ENCODE peak calls at places on chromosomes 2 and 18, in seven cellular contexts. N is HCT116, A is Peyer's patch, M is adrenal gland, U is H1, T is IMR-90, L is tibial nerve. W is an unnamed sample.

GRCh38 chr2:4678937-4679336 is 975.6 kb downstream of the DCDC2C start:
- DNase-seq in N (no peak), A (no peak), M (no peak), U (no peak), T (no peak), L (no peak), W (no peak)

GRCh38 chr2:231617059-231617926 is 24.6 kb downstream of the TEX44 start:
- DNase-seq in N (no peak), A (no peak), M (no peak), U (no peak), T (peak; percentile 31), L (no peak), W (no peak)

GRCh38 chr2:171610824-171611223 is 76.4 kb upstream of the DYNC1I2 start:
- DNase-seq in N (no peak), A (no peak), M (no peak), U (no peak), T (no peak), L (no peak), W (no peak)

GRCh38 chr18:41532344-41533086 is 422.5 kb upstream of the PIK3C3 start:
- DNase-seq in N (no peak), A (no peak), M (no peak), U (no peak), T (peak; percentile 1), L (no peak), W (no peak)

GRCh38 chr2:221005338-221005737 is 566.8 kb downstream of the EPHA4 start:
- DNase-seq in N (no peak), A (no peak), M (no peak), U (no peak), T (no peak), L (no peak), W (no peak)

GRCh38 chr2:193520709-193521458 is 1326.2 kb upstream of the TMEFF2 start:
- DNase-seq in N (no peak), A (no peak), M (no peak), U (no peak), T (no peak), L (no peak), W (no peak)

GRCh38 chr2:160630801-160631590 is 137.4 kb upstream of the RBMS1 start:
- DNase-seq in N (no peak), A (no peak), M (no peak), U (no peak), T (peak; percentile 9), L (no peak), W (no peak)

GRCh38 chr2:203722411-203722810 is 16.0 kb downstream of the CD28 start:
- DNase-seq in N (no peak), A (no peak), M (no peak), U (no peak), T (peak; percentile 47), L (no peak), W (no peak)

GRCh38 chr2:119366649-119367471 is at the start of the genes C2orf76 and DBI:
- DNase-seq in N (peak; percentile 89), A (peak; percentile 97), M (peak; percentile 95), U (peak; percentile 94), T (peak; percentile 93), L (peak; percentile 87), W (peak; percentile 99)

GRCh38 chr2:120825370-120826259 is 89.9 kb downstream of the GLI2 start:
- DNase-seq in N (no peak), A (peak; percentile 40), M (peak; percentile 61), U (no peak), T (peak; percentile 90), L (no peak), W (peak; percentile 33)

GRCh38 chr2:207042155-207042554 is 102.8 kb downstream of the CPO start:
- DNase-seq in N (no peak), A (no peak), M (no peak), U (no peak), T (peak; percentile 52), L (no peak), W (no peak)

GRCh38 chr2:128318776-128319456 is at the start of gene HS6ST1:
- DNase-seq in N (peak; percentile 24), A (peak; percentile 94), M (peak; percentile 86), U (peak; percentile 95), T (peak; percentile 76), L (peak; percentile 74), W (peak; percentile 88)
- H3K27ac ChIP-seq in N (peak within 1 kb of the TSS; percentile 40), A (peak within 1 kb of the TSS; percentile 59), M (peak within 1 kb of the TSS; percentile 54), U (no peak within 1 kb of the TSS), T (peak within 1 kb of the TSS; percentile 72), L (peak within 1 kb of the TSS; percentile 80), W (peak within 1 kb of the TSS; percentile 56)

GRCh38 chr2:151261977-151262291 is 271 bp upstream of the RBM43 start:
- DNase-seq in N (no peak), A (no peak), M (no peak), U (no peak), T (no peak), L (no peak), W (no peak)

GRCh38 chr2:151261240-151261976 is at the start of gene RBM43:
- DNase-seq in N (peak; percentile 33), A (peak; percentile 93), M (peak; percentile 95), U (peak; percentile 77), T (peak; percentile 91), L (peak; percentile 80), W (peak; percentile 94)

GRCh38 chr2:151262629-151263028 is 966 bp upstream of the RBM43 start:
- DNase-seq in N (no peak), A (no peak), M (peak; percentile 24), U (no peak), T (no peak), L (no peak), W (no peak)

GRCh38 chr2:151260492-151261239 is 997 bp downstream of the RBM43 start:
- DNase-seq in N (no peak), A (no peak), M (no peak), U (no peak), T (peak; percentile 43), L (no peak), W (no peak)

DNA sequence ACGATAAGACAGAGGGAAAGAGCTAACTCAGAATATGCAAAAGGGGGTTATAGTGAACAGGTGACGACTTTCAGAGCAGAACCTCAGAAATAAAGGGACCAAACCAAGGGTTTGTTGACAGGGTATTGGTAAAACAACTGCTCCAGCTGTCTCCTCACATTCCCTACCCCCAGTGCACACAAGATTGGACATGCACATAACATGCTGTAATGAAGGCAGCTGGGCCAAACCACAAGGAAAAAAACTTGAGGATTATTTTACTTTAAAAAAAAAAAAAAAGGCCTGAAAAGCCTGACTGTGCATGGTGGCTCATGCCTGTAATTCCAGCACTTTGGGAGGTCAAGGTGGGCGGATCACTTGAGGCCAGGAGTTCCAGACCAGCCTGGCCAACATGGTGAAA is 3.5 kb downstream of the RBM43 start:
- DNase-seq in N (no peak), A (no peak), M (no peak), U (no peak), T (peak; percentile 91), L (no peak), W (no peak)
- TF ChIP-seq POLR2A in N (no peak), A (no peak), M (no peak), U (no peak), T (no peak), L (no peak), W (no peak)

GRCh38 chr18:73784853-73785252 is 362.8 kb downstream of the FBXO15 start:
- DNase-seq in N (no peak), A (no peak), M (no peak), U (no peak), T (no peak), L (peak; percentile 9), W (no peak)
- H3K27ac ChIP-seq in N (no peak overlapping the region), A (no peak overlapping the region), M (no peak overlapping the region), U (no peak overlapping the region), T (no peak overlapping the region), L (no peak overlapping the region), W (no peak overlapping the region)

DNA sequence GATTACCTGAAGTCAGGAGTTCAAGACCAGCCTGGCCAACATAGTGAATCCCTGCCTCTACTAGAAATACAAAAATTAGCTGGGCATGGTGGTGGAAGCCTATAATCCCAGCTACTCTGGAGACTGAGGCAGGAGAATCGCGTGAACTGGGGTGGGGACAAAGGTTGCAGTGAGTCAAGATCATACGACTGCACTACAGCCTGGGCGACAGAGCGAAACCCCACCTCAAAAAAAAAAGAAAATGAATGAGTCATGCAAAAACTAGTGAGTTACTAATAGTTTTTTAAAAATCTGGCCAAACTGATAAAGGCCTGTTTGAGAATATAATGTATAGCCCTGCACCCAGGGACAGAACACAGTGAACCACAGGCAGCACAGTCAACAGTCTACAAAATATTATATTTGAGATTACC is 17.5 kb downstream of the AFG3L2 start:
- DNase-seq in N (no peak), A (peak; percentile 57), M (no peak), U (no peak), T (peak; percentile 62), L (no peak), W (no peak)
- TF ChIP-seq POLR2A in N (no peak), A (no peak), M (no peak), U (no peak), T (no peak), L (no peak), W (no peak)

GRCh38 chr2:97752342-97753334 is 39.3 kb downstream of the ZAP70 start:
- DNase-seq in N (no peak), A (no peak), M (no peak), U (no peak), T (peak; percentile 59), L (no peak), W (no peak)

GRCh38 chr2:97754690-97755346 is 41.4 kb downstream of the ZAP70 start:
- DNase-seq in N (no peak), A (no peak), M (no peak), U (no peak), T (no peak), L (no peak), W (no peak)

GRCh38 chr2:97750017-97750416 is 36.6 kb downstream of the ZAP70 start:
- DNase-seq in N (no peak), A (no peak), M (no peak), U (no peak), T (no peak), L (no peak), W (no peak)

GRCh38 chr2:97749611-97750010 is 36.2 kb downstream of the ZAP70 start:
- DNase-seq in N (no peak), A (no peak), M (no peak), U (no peak), T (no peak), L (no peak), W (no peak)

GRCh38 chr2:97751752-97752151 is 38.4 kb downstream of the ZAP70 start:
- DNase-seq in N (no peak), A (no peak), M (no peak), U (no peak), T (peak; percentile 53), L (no peak), W (peak; percentile 44)
- H3K27ac ChIP-seq in N (no peak overlapping the region), A (no peak overlapping the region), M (no peak overlapping the region), U (no peak overlapping the region), T (peak overlapping the region; percentile 5), L (no peak overlapping the region), W (no peak overlapping the region)

W was measured in upper lobe of left lung.